ENCODE peak calls at places on chromosomes 1 and 21, in seven cellular contexts. One of them, this sample, is unnamed.

GRCh38 chr1:40432644-40433385 is 17.5 kb upstream of the ZFP69B start:
- DNase-seq in omental fat pad: no peak
- DNase-seq in mesendoderm: no peak
- DNase-seq in DMS153: no peak
- DNase-seq in GM13977: no peak
- DNase-seq in breast epithelium: no peak
- DNase-seq in activated naive CD4-positive, alpha-beta T cell treated with anti-CD3 and anti-CD28 coated beads, Interleukin-2, amount 50 U/mL, for 16 hours: no peak
- DNase-seq in this sample: no peak

GRCh38 chr1:91650764-91651163 is 150.1 kb downstream of the CDC7 start:
- DNase-seq in breast epithelium: peak
- DNase-seq in activated naive CD4-positive, alpha-beta T cell treated with anti-CD3 and anti-CD28 coated beads, Interleukin-2, amount 50 U/mL, for 16 hours: no peak
- DNase-seq in DMS153: no peak
- DNase-seq in GM13977: no peak
- DNase-seq in omental fat pad: peak
- DNase-seq in mesendoderm: no peak
- DNase-seq in this sample: no peak

GRCh38 chr1:41806472-41807155 is 112.1 kb downstream of the HIVEP3 start:
- DNase-seq in breast epithelium: no peak
- DNase-seq in GM13977: peak
- DNase-seq in mesendoderm: no peak
- DNase-seq in omental fat pad: no peak
- DNase-seq in DMS153: no peak
- DNase-seq in activated naive CD4-positive, alpha-beta T cell treated with anti-CD3 and anti-CD28 coated beads, Interleukin-2, amount 50 U/mL, for 16 hours: peak
- DNase-seq in this sample: peak

GRCh38 chr1:45230537-45230936 is 24.1 kb upstream of the ZSWIM5 start:
- DNase-seq in DMS153: peak
- DNase-seq in omental fat pad: no peak
- DNase-seq in GM13977: no peak
- DNase-seq in activated naive CD4-positive, alpha-beta T cell treated with anti-CD3 and anti-CD28 coated beads, Interleukin-2, amount 50 U/mL, for 16 hours: no peak
- DNase-seq in mesendoderm: peak
- DNase-seq in breast epithelium: no peak
- DNase-seq in this sample: no peak

GRCh38 chr1:194069168-194069830 is 882.9 kb upstream of the B3GALT2 start:
- DNase-seq in breast epithelium: no peak
- DNase-seq in omental fat pad: no peak
- DNase-seq in mesendoderm: no peak
- DNase-seq in GM13977: no peak
- DNase-seq in DMS153: no peak
- DNase-seq in activated naive CD4-positive, alpha-beta T cell treated with anti-CD3 and anti-CD28 coated beads, Interleukin-2, amount 50 U/mL, for 16 hours: no peak
- DNase-seq in this sample: no peak

GRCh38 chr1:109240158-109241152 is 8.9 kb upstream of the CELSR2 start:
- DNase-seq in breast epithelium: peak
- DNase-seq in activated naive CD4-positive, alpha-beta T cell treated with anti-CD3 and anti-CD28 coated beads, Interleukin-2, amount 50 U/mL, for 16 hours: no peak
- DNase-seq in GM13977: no peak
- DNase-seq in mesendoderm: peak
- DNase-seq in omental fat pad: peak
- DNase-seq in DMS153: no peak
- DNase-seq in this sample: no peak

GRCh38 chr1:226973898-226974543 is 33.9 kb downstream of the COQ8A start:
- DNase-seq in GM13977: no peak
- DNase-seq in breast epithelium: peak
- DNase-seq in mesendoderm: peak
- DNase-seq in omental fat pad: no peak
- DNase-seq in activated naive CD4-positive, alpha-beta T cell treated with anti-CD3 and anti-CD28 coated beads, Interleukin-2, amount 50 U/mL, for 16 hours: no peak
- DNase-seq in DMS153: no peak
- DNase-seq in this sample: no peak

GRCh38 chr1:224616761-224617409 is 768 bp downstream of the CNIH3 start:
- DNase-seq in DMS153: no peak
- DNase-seq in breast epithelium: no peak
- DNase-seq in omental fat pad: no peak
- DNase-seq in mesendoderm: peak
- DNase-seq in GM13977: peak
- DNase-seq in activated naive CD4-positive, alpha-beta T cell treated with anti-CD3 and anti-CD28 coated beads, Interleukin-2, amount 50 U/mL, for 16 hours: no peak
- DNase-seq in this sample: peak

GRCh38 chr1:200896571-200897187 is 2.0 kb downstream of the INAVA start:
- DNase-seq in activated naive CD4-positive, alpha-beta T cell treated with anti-CD3 and anti-CD28 coated beads, Interleukin-2, amount 50 U/mL, for 16 hours: no peak
- DNase-seq in omental fat pad: no peak
- DNase-seq in mesendoderm: peak
- DNase-seq in DMS153: no peak
- DNase-seq in breast epithelium: no peak
- DNase-seq in GM13977: peak
- DNase-seq in this sample: no peak

GRCh38 chr1:10661453-10661852 is 135.0 kb downstream of the CASZ1 start:
- DNase-seq in breast epithelium: no peak
- DNase-seq in mesendoderm: no peak
- DNase-seq in DMS153: no peak
- DNase-seq in omental fat pad: no peak
- DNase-seq in activated naive CD4-positive, alpha-beta T cell treated with anti-CD3 and anti-CD28 coated beads, Interleukin-2, amount 50 U/mL, for 16 hours: no peak
- DNase-seq in GM13977: no peak
- DNase-seq in this sample: no peak

GRCh38 chr1:3553166-3553939 is 58.0 kb downstream of the MEGF6 start:
- DNase-seq in breast epithelium: peak
- DNase-seq in DMS153: no peak
- DNase-seq in activated naive CD4-positive, alpha-beta T cell treated with anti-CD3 and anti-CD28 coated beads, Interleukin-2, amount 50 U/mL, for 16 hours: no peak
- DNase-seq in mesendoderm: no peak
- DNase-seq in omental fat pad: no peak
- DNase-seq in GM13977: no peak
- DNase-seq in this sample: no peak

GRCh38 chr1:243474384-243474851 is 218.6 kb downstream of the SDCCAG8 start:
- DNase-seq in DMS153: no peak
- DNase-seq in mesendoderm: peak
- DNase-seq in omental fat pad: no peak
- DNase-seq in GM13977: peak
- DNase-seq in breast epithelium: no peak
- DNase-seq in activated naive CD4-positive, alpha-beta T cell treated with anti-CD3 and anti-CD28 coated beads, Interleukin-2, amount 50 U/mL, for 16 hours: no peak
- DNase-seq in this sample: no peak

GRCh38 chr21:37757631-37758376 is 158.5 kb downstream of the KCNJ6 start:
- DNase-seq in mesendoderm: no peak
- DNase-seq in omental fat pad: no peak
- DNase-seq in GM13977: no peak
- DNase-seq in breast epithelium: no peak
- DNase-seq in DMS153: no peak
- DNase-seq in activated naive CD4-positive, alpha-beta T cell treated with anti-CD3 and anti-CD28 coated beads, Interleukin-2, amount 50 U/mL, for 16 hours: no peak
- DNase-seq in this sample: no peak

GRCh38 chr1:233061265-233061664 is 110.9 kb downstream of the NTPCR start:
- DNase-seq in breast epithelium: no peak
- DNase-seq in GM13977: no peak
- DNase-seq in activated naive CD4-positive, alpha-beta T cell treated with anti-CD3 and anti-CD28 coated beads, Interleukin-2, amount 50 U/mL, for 16 hours: no peak
- DNase-seq in DMS153: no peak
- DNase-seq in omental fat pad: no peak
- DNase-seq in mesendoderm: no peak
- DNase-seq in this sample: no peak

GRCh38 chr1:168717906-168718891 is 10.8 kb downstream of the DPT start:
- DNase-seq in omental fat pad: no peak
- DNase-seq in activated naive CD4-positive, alpha-beta T cell treated with anti-CD3 and anti-CD28 coated beads, Interleukin-2, amount 50 U/mL, for 16 hours: no peak
- DNase-seq in GM13977: no peak
- DNase-seq in DMS153: no peak
- DNase-seq in mesendoderm: no peak
- DNase-seq in breast epithelium: no peak
- DNase-seq in this sample: no peak

GRCh38 chr1:156625436-156626078 is 6.3 kb downstream of the HAPLN2 start:
- DNase-seq in mesendoderm: peak
- DNase-seq in omental fat pad: peak
- DNase-seq in breast epithelium: no peak
- DNase-seq in DMS153: no peak
- DNase-seq in GM13977: peak
- DNase-seq in activated naive CD4-positive, alpha-beta T cell treated with anti-CD3 and anti-CD28 coated beads, Interleukin-2, amount 50 U/mL, for 16 hours: peak
- DNase-seq in this sample: peak

GRCh38 chr1:41726899-41727748 is 191.6 kb downstream of the HIVEP3 start:
- DNase-seq in mesendoderm: peak
- DNase-seq in breast epithelium: no peak
- DNase-seq in activated naive CD4-positive, alpha-beta T cell treated with anti-CD3 and anti-CD28 coated beads, Interleukin-2, amount 50 U/mL, for 16 hours: no peak
- DNase-seq in DMS153: no peak
- DNase-seq in omental fat pad: no peak
- DNase-seq in GM13977: peak
- DNase-seq in this sample: peak

GRCh38 chr1:203322480-203323179 is 17.3 kb downstream of the BTG2 start:
- DNase-seq in omental fat pad: no peak
- DNase-seq in breast epithelium: peak
- DNase-seq in mesendoderm: no peak
- DNase-seq in DMS153: peak
- DNase-seq in GM13977: no peak
- DNase-seq in activated naive CD4-positive, alpha-beta T cell treated with anti-CD3 and anti-CD28 coated beads, Interleukin-2, amount 50 U/mL, for 16 hours: no peak
- DNase-seq in this sample: no peak

GRCh38 chr1:210607361-210607760 is 278.7 kb downstream of the HHAT start:
- DNase-seq in activated naive CD4-positive, alpha-beta T cell treated with anti-CD3 and anti-CD28 coated beads, Interleukin-2, amount 50 U/mL, for 16 hours: no peak
- DNase-seq in DMS153: no peak
- DNase-seq in mesendoderm: no peak
- DNase-seq in breast epithelium: no peak
- DNase-seq in GM13977: no peak
- DNase-seq in omental fat pad: no peak
- DNase-seq in this sample: no peak

This sample was measured in GM20000.